ENCODE peak calls at places on chromosome 12, in four cellular contexts. A, E, O and X are unnamed samples.

GRCh38 chr12:106978035-106978800 is 8.7 kb downstream of the MTERF2 start:
- DNase-seq in A (no peak), E (peak; percentile 80), O (peak; percentile 77), X (no peak)

GRCh38 chr12:60014441-60014840 is 418.6 kb downstream of the SLC16A7 start:
- DNase-seq in A (no peak), E (no peak), O (no peak), X (no peak)

GRCh38 chr12:64968989-64969819 is 144.8 kb downstream of the TBC1D30 start:
- DNase-seq in A (no peak), E (no peak), O (no peak), X (no peak)

GRCh38 chr12:100919116-100919515 is 124.5 kb downstream of the ANO4 start:
- DNase-seq in A (no peak), E (no peak), O (no peak), X (no peak)

GRCh38 chr12:42756841-42757661 is 167.5 kb upstream of the PRICKLE1 start:
- DNase-seq in A (peak; percentile 75), E (no peak), O (no peak), X (no peak)

GRCh38 chr12:57096748-57097553 is 8.0 kb downstream of the NAB2 start:
- DNase-seq in A (no peak), E (no peak), O (no peak), X (no peak)

GRCh38 chr12:68559984-68560822 is 50.5 kb upstream of the RAP1B start:
- DNase-seq in A (no peak), E (no peak), O (peak; percentile 37), X (no peak)

GRCh38 chr12:87827638-87828264 is 201.4 kb downstream of the C12orf50 start:
- DNase-seq in A (peak; percentile 68), E (no peak), O (no peak), X (no peak)

GRCh38 chr12:52280796-52281560 is 6.5 kb downstream of the KRT86 start:
- DNase-seq in A (peak; percentile 96), E (peak; percentile 87), O (peak; percentile 65), X (peak; percentile 82)

GRCh38 chr12:22083167-22083566 is 37.1 kb downstream of the CMAS start:
- DNase-seq in A (no peak), E (no peak), O (no peak), X (no peak)

GRCh38 chr12:20404576-20405346 is 36.4 kb downstream of the PDE3A start:
- DNase-seq in A (no peak), E (no peak), O (peak; percentile 19), X (no peak)

GRCh38 chr12:65492997-65493892 is 214.8 kb downstream of the MSRB3 start:
- DNase-seq in A (no peak), E (no peak), O (no peak), X (no peak)

GRCh38 chr12:26699237-26699636 is 133.8 kb downstream of the ITPR2 start:
- DNase-seq in A (no peak), E (no peak), O (no peak), X (no peak)

GRCh38 chr12:97167598-97167997 is 260.5 kb downstream of the NEDD1 start:
- DNase-seq in A (no peak), E (no peak), O (no peak), X (no peak)

GRCh38 chr12:119959435-119959834 is 29.6 kb upstream of the BICDL1 start:
- DNase-seq in A (no peak), E (no peak), O (no peak), X (no peak)

GRCh38 chr12:119956047-119956446 is 33.0 kb upstream of the BICDL1 start:
- DNase-seq in A (no peak), E (no peak), O (no peak), X (no peak)

GRCh38 chr12:119957135-119957534 is 31.9 kb upstream of the BICDL1 start:
- DNase-seq in A (no peak), E (no peak), O (no peak), X (no peak)
- H3K36me3 ChIP-seq in A (no peaks in the 10 kb centered on the region), E (no peaks in the 10 kb centered on the region), O (no peaks in the 10 kb centered on the region), X (no peaks in the 10 kb centered on the region)

DNA sequence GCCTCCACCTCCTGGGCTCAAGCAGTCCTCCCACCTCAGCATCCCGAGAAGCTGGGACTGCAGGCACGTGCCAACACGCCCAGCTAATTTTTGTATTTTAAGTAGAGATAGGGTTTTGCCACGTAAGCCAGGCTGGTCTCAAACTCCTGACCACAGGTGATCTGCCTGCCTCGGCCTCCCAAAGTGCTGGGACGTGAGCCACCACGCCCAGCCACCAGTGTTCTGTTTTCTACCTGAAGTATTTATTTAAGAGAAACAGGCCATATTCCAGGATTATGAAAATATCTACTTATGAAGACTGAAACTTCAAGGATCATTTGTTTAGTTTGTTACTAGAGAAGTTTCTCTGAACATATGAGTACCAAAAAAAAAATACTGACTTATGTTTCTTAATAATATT is 10.3 kb downstream of the GTF2H3 start:
- DNase-seq in A (no peak), E (no peak), O (no peak), X (no peak)
- H3K36me3 ChIP-seq in A (peaks cover 23% of the 10 kb centered on the region), E (peaks cover 21% of the 10 kb centered on the region), O (peaks cover 80% of the 10 kb centered on the region), X (peaks cover 65% of the 10 kb centered on the region)

DNA sequence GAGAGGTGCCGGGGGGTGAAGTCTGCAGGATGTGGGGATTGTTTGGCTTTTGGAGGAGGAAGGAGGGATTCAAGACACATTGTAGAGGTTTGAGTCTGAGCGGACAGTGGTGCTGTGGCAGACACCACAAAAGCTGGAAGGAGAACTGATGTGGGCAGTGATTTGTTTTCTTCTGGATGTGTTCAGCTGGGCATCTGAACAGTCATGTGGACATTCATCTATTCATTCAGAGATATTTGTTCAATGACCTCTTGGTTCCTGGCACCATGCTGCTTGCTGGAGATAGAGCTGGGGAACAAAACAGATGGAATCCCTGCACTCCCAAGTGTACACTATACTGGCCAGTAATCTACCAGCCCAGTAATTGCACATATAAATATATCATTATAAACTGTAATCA is 64.0 kb downstream of the PTPN11 start:
- DNase-seq in A (no peak), E (no peak), O (no peak), X (no peak)
- H3K36me3 ChIP-seq in A (peaks cover 19% of the 10 kb centered on the region), E (peaks cover 37% of the 10 kb centered on the region), O (peaks cover 96% of the 10 kb centered on the region), X (peaks cover 88% of the 10 kb centered on the region)

GRCh38 chr12:104292872-104293794 is 10.4 kb upstream of the EID3 start:
- DNase-seq in A (no peak), E (no peak), O (no peak), X (no peak)

GRCh38 chr12:104295954-104296353 is 7.6 kb upstream of the EID3 start:
- DNase-seq in A (no peak), E (no peak), O (no peak), X (no peak)

GRCh38 chr12:104296718-104297117 is 6.8 kb upstream of the EID3 start:
- DNase-seq in A (no peak), E (no peak), O (no peak), X (no peak)

GRCh38 chr12:104297477-104298113 is 5.9 kb upstream of the EID3 start:
- DNase-seq in A (no peak), E (no peak), O (no peak), X (no peak)

DNA sequence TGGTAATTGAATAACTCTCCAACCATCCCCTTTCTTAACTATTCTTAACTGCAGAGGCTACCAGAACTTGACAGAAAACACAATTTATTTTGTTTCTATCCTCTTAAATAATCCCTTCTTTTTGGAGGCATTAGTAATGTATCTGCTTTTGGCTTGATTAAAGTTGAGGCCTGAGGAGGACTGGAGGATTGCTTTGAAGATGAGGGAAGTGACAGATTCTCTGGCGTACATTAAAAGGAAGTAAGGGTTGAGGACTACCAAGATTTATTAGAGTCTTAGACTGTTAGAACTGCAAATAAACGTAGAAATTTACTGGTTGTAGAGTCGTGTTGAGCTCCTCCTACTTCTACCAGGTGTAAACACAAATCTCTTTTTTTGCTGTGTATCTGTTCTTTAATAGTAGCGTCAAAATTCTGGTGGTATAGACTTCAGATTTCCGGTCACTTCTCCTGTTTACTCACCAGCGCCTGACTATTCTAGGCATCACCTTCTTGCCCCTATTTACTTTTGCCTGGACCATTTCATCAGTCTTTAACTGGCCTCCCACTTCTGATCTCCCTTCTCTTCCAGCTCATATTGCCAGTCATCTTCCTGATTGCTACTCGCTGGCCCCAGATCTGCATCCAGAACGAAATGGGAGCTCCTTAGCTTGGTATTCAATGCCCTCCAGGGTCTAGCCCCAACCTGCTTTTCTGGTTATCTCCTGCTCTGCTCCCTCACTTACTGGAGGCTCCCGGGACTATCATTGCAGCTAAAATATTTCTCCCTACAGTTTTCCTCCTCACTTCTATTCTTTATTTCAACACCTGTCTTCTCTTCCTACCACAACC is 8.5 kb upstream of the EID3 start:
- DNase-seq in A (no peak), E (no peak), O (no peak), X (no peak)
- H3K36me3 ChIP-seq in A (peaks cover 18% of the 10 kb centered on the region), E (peaks cover 8% of the 10 kb centered on the region), O (peaks cover 91% of the 10 kb centered on the region), X (peaks cover 79% of the 10 kb centered on the region)